ENCODE peak calls at places on chromosomes 5 and 9, in six cellular contexts. P, K, U, Y, R and L are unnamed samples.
A peak's percentile ranks its signal among the peaks of the same experiment; 100 is the strongest.

GRCh38 chr5:53151713-53152458 is 42.3 kb upstream of the MOCS2 start:
- DNase-seq in U (peak; percentile 83), P (peak; percentile 72), R (peak; percentile 48), Y (no peak), K (no peak), L (no peak)

GRCh38 chr5:73443725-73444498 is 4.7 kb downstream of the FOXD1 start:
- DNase-seq in U (no peak), P (no peak), Y (no peak), R (no peak), K (no peak), L (no peak)

GRCh38 chr9:130276955-130277354 is 11.4 kb downstream of the HMCN2 start:
- DNase-seq in R (no peak), P (no peak), K (no peak), U (no peak), Y (no peak), L (no peak)

GRCh38 chr5:111914957-111915356 is 158.0 kb upstream of the NREP start:
- DNase-seq in P (no peak), K (no peak), Y (no peak), U (no peak), R (no peak), L (no peak)

GRCh38 chr9:127035948-127036347 is 86.5 kb downstream of the ANGPTL2 start:
- DNase-seq in U (peak; percentile 97), P (no peak), R (no peak), K (peak; percentile 71), Y (no peak), L (no peak)

GRCh38 chr9:124345751-124346281 is 69.4 kb downstream of the PSMB7 start:
- DNase-seq in Y (no peak), U (no peak), P (no peak), K (peak; percentile 53), R (no peak), L (no peak)

GRCh38 chr5:128109138-128109537 is 25.6 kb downstream of the SLC12A2 start:
- DNase-seq in K (no peak), U (no peak), P (no peak), Y (no peak), R (no peak), L (no peak)

GRCh38 chr9:108060165-108060564 is 570.6 kb upstream of the KLF4 start:
- DNase-seq in Y (no peak), U (no peak), K (no peak), R (peak; percentile 25), P (no peak), L (no peak)

GRCh38 chr5:15993334-15993733 is 186.3 kb downstream of the MARCHF11 start:
- DNase-seq in U (peak; percentile 46), P (peak; percentile 51), Y (no peak), R (peak; percentile 73), K (no peak), L (no peak)

GRCh38 chr5:1448511-1449011 is 3.3 kb upstream of the SLC6A3 start:
- DNase-seq in R (no peak), K (no peak), U (no peak), Y (no peak), P (no peak), L (no peak)

GRCh38 chr9:13295556-13295955 is 16.1 kb upstream of the MPDZ start:
- DNase-seq in Y (no peak), K (no peak), R (no peak), U (no peak), P (no peak), L (no peak)

GRCh38 chr5:155264809-155265208 is 251.3 kb downstream of the KIF4B start:
- DNase-seq in Y (no peak), R (no peak), U (no peak), K (no peak), P (no peak), L (no peak)

GRCh38 chr9:94787268-94787667 is 60.8 kb downstream of the AOPEP start:
- DNase-seq in U (no peak), Y (no peak), R (no peak), P (no peak), K (no peak), L (no peak)

GRCh38 chr5:175325681-175326080 is 118.3 kb downstream of the DRD1 start:
- DNase-seq in Y (no peak), R (no peak), P (no peak), U (no peak), K (no peak), L (no peak)

GRCh38 chr5:158899201-158899600 is 200.5 kb downstream of the EBF1 start:
- DNase-seq in K (no peak), R (no peak), P (no peak), Y (no peak), U (no peak), L (no peak)

GRCh38 chr5:173205921-173206320 is 29.1 kb downstream of the NKX2-5 start:
- DNase-seq in Y (no peak), K (no peak), U (no peak), P (no peak), R (no peak), L (no peak)

GRCh38 chr5:129361441-129362025 is 98.6 kb upstream of the ADAMTS19 start:
- DNase-seq in P (no peak), Y (peak; percentile 49), U (peak; percentile 53), K (no peak), R (peak; percentile 22), L (peak; percentile 49)

GRCh38 chr9:80326105-80326504 is 754.3 kb downstream of the TLE4 start:
- DNase-seq in Y (no peak), R (no peak), U (no peak), P (no peak), K (no peak), L (no peak)

GRCh38 chr9:534886-535285 is 306.6 kb upstream of the DMRT1 start:
- DNase-seq in P (no peak), Y (no peak), U (no peak), R (no peak), K (no peak), L (no peak)

GRCh38 chr5:32074401-32074800 is 99.7 kb downstream of the GOLPH3 start:
- DNase-seq in K (peak; percentile 70), U (no peak), R (no peak), P (no peak), Y (no peak), L (no peak)